ENCODE peak calls at places on chromosome 22, in six cellular contexts. One of them, this sample, is unnamed.

GRCh38 chr22:24027991-24028390 is 16.9 kb downstream of the CABIN1 start:
- ATAC-seq in heart right ventricle: no peak
- ATAC-seq in K562: no peak
- ATAC-seq in effector memory CD8-positive, alpha-beta T cell: no peak
- ATAC-seq in left cardiac atrium: no peak
- ATAC-seq in GM12878: no peak
- ATAC-seq in this sample: no peak

GRCh38 chr22:40479887-40480538 is 109.6 kb downstream of the SGSM3 start:
- ATAC-seq in left cardiac atrium: no peak
- ATAC-seq in heart right ventricle: no peak
- ATAC-seq in effector memory CD8-positive, alpha-beta T cell: no peak
- ATAC-seq in GM12878: no peak
- ATAC-seq in K562: no peak
- ATAC-seq in this sample: no peak

GRCh38 chr22:40123387-40123786 is 54.3 kb upstream of the TNRC6B start:
- ATAC-seq in GM12878: no peak
- ATAC-seq in left cardiac atrium: peak
- ATAC-seq in K562: peak
- ATAC-seq in heart right ventricle: peak
- ATAC-seq in effector memory CD8-positive, alpha-beta T cell: no peak
- ATAC-seq in this sample: no peak

GRCh38 chr22:39312410-39312809 is 7.0 kb downstream of the RPL3 start:
- ATAC-seq in heart right ventricle: no peak
- ATAC-seq in GM12878: no peak
- ATAC-seq in K562: peak
- ATAC-seq in effector memory CD8-positive, alpha-beta T cell: no peak
- ATAC-seq in left cardiac atrium: no peak
- ATAC-seq in this sample: no peak

GRCh38 chr22:32336185-32336603 is 21.5 kb upstream of the RFPL3 start:
- ATAC-seq in effector memory CD8-positive, alpha-beta T cell: no peak
- ATAC-seq in K562: no peak
- ATAC-seq in left cardiac atrium: no peak
- ATAC-seq in GM12878: no peak
- ATAC-seq in heart right ventricle: no peak
- ATAC-seq in this sample: no peak

GRCh38 chr22:48138427-48138826 is 1376.0 kb downstream of the TBC1D22A start:
- ATAC-seq in effector memory CD8-positive, alpha-beta T cell: no peak
- ATAC-seq in left cardiac atrium: no peak
- ATAC-seq in heart right ventricle: no peak
- ATAC-seq in GM12878: no peak
- ATAC-seq in K562: no peak
- ATAC-seq in this sample: no peak

GRCh38 chr22:40463017-40463631 is 92.7 kb downstream of the SGSM3 start:
- ATAC-seq in effector memory CD8-positive, alpha-beta T cell: peak
- ATAC-seq in K562: peak
- ATAC-seq in heart right ventricle: no peak
- ATAC-seq in left cardiac atrium: peak
- ATAC-seq in GM12878: peak
- ATAC-seq in this sample: peak

GRCh38 chr22:43774318-43774717 is 37.8 kb downstream of the EFCAB6 start:
- ATAC-seq in left cardiac atrium: no peak
- ATAC-seq in heart right ventricle: no peak
- ATAC-seq in effector memory CD8-positive, alpha-beta T cell: no peak
- ATAC-seq in K562: no peak
- ATAC-seq in GM12878: no peak
- ATAC-seq in this sample: no peak

GRCh38 chr22:38951734-38952133 is 5.7 kb upstream of the APOBEC3A start:
- ATAC-seq in GM12878: no peak
- ATAC-seq in heart right ventricle: no peak
- ATAC-seq in left cardiac atrium: no peak
- ATAC-seq in effector memory CD8-positive, alpha-beta T cell: no peak
- ATAC-seq in K562: no peak
- ATAC-seq in this sample: no peak

GRCh38 chr22:29587938-29588699 is 7.2 kb upstream of the NIPSNAP1 start:
- ATAC-seq in GM12878: peak
- ATAC-seq in heart right ventricle: no peak
- ATAC-seq in K562: no peak
- ATAC-seq in left cardiac atrium: peak
- ATAC-seq in effector memory CD8-positive, alpha-beta T cell: no peak
- ATAC-seq in this sample: no peak

GRCh38 chr22:46179748-46180147 is 29.4 kb downstream of the PPARA start:
- ATAC-seq in GM12878: no peak
- ATAC-seq in left cardiac atrium: no peak
- ATAC-seq in heart right ventricle: no peak
- ATAC-seq in K562: no peak
- ATAC-seq in effector memory CD8-positive, alpha-beta T cell: no peak
- ATAC-seq in this sample: no peak

GRCh38 chr22:23061471-23062280 is 8.6 kb upstream of the GNAZ start:
- ATAC-seq in K562: no peak
- ATAC-seq in effector memory CD8-positive, alpha-beta T cell: no peak
- ATAC-seq in GM12878: peak
- ATAC-seq in heart right ventricle: no peak
- ATAC-seq in left cardiac atrium: no peak
- ATAC-seq in this sample: no peak

GRCh38 chr22:35547993-35548761 is 7.5 kb downstream of the RASD2 start:
- ATAC-seq in effector memory CD8-positive, alpha-beta T cell: no peak
- ATAC-seq in GM12878: peak
- ATAC-seq in K562: peak
- ATAC-seq in heart right ventricle: no peak
- ATAC-seq in left cardiac atrium: no peak
- ATAC-seq in this sample: no peak

GRCh38 chr22:20967697-20968201 is 694 bp downstream of the AIFM3 start:
- ATAC-seq in GM12878: no peak
- ATAC-seq in effector memory CD8-positive, alpha-beta T cell: no peak
- ATAC-seq in K562: peak
- ATAC-seq in left cardiac atrium: no peak
- ATAC-seq in heart right ventricle: no peak
- ATAC-seq in this sample: no peak

GRCh38 chr22:39292002-39292401 is 27.4 kb downstream of the RPL3 start:
- ATAC-seq in left cardiac atrium: peak
- ATAC-seq in effector memory CD8-positive, alpha-beta T cell: no peak
- ATAC-seq in heart right ventricle: peak
- ATAC-seq in GM12878: no peak
- ATAC-seq in K562: no peak
- ATAC-seq in this sample: no peak